ENCODE peak calls at places on chromosomes 16 and 17, in seven cellular contexts. U is breast epithelium, C is tibial nerve, F is adrenal gland, N is prostate gland, P is A549, Z is HCT116. X is an unnamed sample.

GRCh38 chr17:57135748-57136342 is 50.8 kb downstream of the AKAP1 start:
- DNase-seq in U (no peak), C (no peak), F (no peak), N (no peak), P (no peak), Z (no peak), X (no peak)

GRCh38 chr16:67529639-67530012 is 997 bp downstream of the RIPOR1 start:
- DNase-seq in U (no peak), C (no peak), F (peak), N (no peak), P (no peak), Z (no peak), X (no peak)

GRCh38 chr16:28279006-28279405 is 13.3 kb upstream of the SBK1 start:
- DNase-seq in U (no peak), C (no peak), F (no peak), N (no peak), P (no peak), Z (no peak), X (no peak)

GRCh38 chr16:3009568-3010390 is 2.9 kb upstream of the CLDN9 start:
- DNase-seq in U (peak), C (no peak), F (no peak), N (peak), P (no peak), Z (peak), X (no peak)

GRCh38 chr16:50260206-50261159 is 5.9 kb upstream of the ADCY7 start:
- DNase-seq in U (no peak), C (no peak), F (no peak), N (no peak), P (no peak), Z (no peak), X (no peak)

GRCh38 chr17:8631554-8631877 is 991 bp upstream of the MYH10 start:
- DNase-seq in U (no peak), C (no peak), F (no peak), N (no peak), P (no peak), Z (peak), X (no peak)

GRCh38 chr17:48960834-48961515 is 7.4 kb downstream of the GIP start:
- DNase-seq in U (no peak), C (no peak), F (no peak), N (no peak), P (peak), Z (no peak), X (no peak)

GRCh38 chr16:19662351-19662750 is 55.7 kb downstream of the KNOP1 start:
- DNase-seq in U (no peak), C (no peak), F (no peak), N (no peak), P (no peak), Z (no peak), X (no peak)

GRCh38 chr17:56908061-56908542 is 5.7 kb downstream of the TRIM25 start:
- DNase-seq in U (no peak), C (no peak), F (peak), N (no peak), P (peak), Z (no peak), X (no peak)

GRCh38 chr17:77225246-77225645 is 84.5 kb downstream of the SEC14L1 start:
- DNase-seq in U (no peak), C (no peak), F (no peak), N (no peak), P (no peak), Z (no peak), X (no peak)

DNA sequence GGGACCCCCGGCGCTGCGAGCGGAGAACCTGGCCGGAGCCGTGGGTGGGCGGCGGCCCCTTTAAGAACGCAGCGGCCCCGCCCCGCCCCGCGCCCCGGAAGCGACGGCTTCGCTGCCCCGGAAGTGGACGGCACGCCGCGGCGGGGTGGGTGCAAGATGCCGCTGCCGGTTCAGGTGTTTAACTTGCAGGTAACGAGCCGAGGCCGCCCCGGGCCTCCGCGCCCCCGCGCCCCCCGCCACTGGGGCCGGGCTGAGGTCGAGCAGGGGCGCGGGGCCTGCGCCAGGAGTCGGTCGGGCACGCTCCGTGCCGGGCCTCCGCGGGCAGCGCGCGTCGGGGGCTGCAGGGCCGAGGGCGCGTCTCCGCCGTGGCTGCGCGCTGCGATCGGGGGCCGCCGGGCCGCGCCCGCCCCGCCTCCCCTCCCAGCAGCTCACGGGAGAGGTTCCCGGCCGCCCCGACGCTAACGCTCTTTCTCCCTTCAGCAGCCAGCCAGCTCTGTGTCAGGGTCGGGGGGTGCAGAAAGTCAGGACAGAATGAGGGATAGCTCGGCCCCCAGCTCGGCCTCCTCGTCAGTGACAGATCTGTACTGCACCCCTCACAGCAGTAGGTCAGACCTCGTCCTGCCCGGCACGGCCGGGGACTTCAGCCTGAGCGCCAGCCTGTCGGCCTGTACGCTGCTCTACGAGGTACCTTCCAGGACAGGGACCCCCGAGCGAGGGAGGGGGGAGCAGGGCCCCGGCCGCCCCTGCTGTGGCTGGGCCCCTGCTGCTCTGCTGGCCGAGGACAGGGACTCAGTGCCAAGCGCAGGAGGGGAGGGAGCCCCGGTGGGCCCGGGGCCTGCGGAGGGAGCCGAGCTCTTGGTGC is at the start of the genes GPS1 and RFNG:
- DNase-seq in U (peak), C (peak), F (peak), N (peak), P (peak), Z (no peak), X (peak)
- TF ChIP-seq POLR2A in U (no peak), C (peak), F (no peak), N (peak), P (peak), Z (no peak), X (peak)

GRCh38 chr17:6775871-6776405 is at the start of gene FBXO39:
- DNase-seq in U (no peak), C (no peak), F (no peak), N (no peak), P (no peak), Z (no peak), X (no peak)
- TF ChIP-seq POLR2A in U (no peak), C (no peak), F (no peak), N (no peak), P (no peak), Z (no peak), X (no peak)

DNA sequence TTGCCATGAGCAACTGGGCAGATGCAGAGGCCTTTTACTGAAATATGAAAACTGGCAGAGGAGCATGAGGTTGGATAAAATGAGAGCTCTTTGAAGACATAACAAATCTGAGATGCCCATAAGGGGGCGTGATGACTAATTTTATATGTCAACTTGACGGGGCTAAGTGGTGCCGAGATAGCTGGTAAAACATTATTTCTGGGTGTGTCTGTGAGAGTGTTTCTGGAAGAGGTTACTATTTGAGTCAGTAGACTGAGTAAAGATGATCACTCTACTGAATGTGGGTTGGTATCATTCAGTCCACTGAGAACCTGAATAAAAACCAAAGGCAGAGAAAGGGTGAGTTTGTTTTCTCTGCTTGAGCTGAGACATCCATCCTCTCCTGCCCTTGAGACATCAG is 454.2 kb downstream of the NPIPA7 start:
- DNase-seq in U (no peak), C (no peak), F (no peak), N (no peak), P (peak), Z (no peak), X (no peak)
- TF ChIP-seq POLR2A in U (no peak), C (no peak), F (no peak), N (no peak), P (no peak), Z (no peak), X (no peak)

DNA sequence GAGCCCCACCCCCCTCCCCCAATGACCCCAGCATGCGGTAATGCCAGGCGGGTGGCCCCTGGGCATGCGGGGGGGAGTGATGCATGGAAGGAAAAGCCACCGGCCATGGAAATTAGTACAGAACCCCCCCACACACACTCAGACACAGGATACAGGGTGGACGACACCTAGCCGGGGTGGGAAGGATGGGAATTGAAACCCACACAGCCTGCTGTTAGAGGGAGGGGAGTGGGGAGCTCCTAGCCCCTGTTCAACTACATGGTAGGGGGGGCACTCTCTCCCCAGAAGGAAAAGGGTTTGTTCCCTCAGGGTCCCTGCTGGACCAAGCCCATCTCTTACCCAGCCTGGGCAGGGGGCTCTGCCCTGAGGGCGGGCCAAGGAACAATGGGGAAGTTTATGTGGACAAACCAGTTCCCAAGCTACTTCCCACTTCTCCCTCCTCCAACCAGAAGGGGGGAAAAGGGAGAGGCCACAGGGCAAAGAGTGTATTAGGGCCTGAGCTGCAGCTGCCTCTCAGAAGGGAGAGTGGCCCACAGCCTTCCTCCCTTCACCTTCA is 5.2 kb downstream of the TMUB2 start:
- DNase-seq in U (no peak), C (no peak), F (no peak), N (no peak), P (no peak), Z (no peak), X (no peak)
- TF ChIP-seq POLR2A in U (no peak), C (no peak), F (no peak), N (peak), P (no peak), Z (peak), X (no peak)

DNA sequence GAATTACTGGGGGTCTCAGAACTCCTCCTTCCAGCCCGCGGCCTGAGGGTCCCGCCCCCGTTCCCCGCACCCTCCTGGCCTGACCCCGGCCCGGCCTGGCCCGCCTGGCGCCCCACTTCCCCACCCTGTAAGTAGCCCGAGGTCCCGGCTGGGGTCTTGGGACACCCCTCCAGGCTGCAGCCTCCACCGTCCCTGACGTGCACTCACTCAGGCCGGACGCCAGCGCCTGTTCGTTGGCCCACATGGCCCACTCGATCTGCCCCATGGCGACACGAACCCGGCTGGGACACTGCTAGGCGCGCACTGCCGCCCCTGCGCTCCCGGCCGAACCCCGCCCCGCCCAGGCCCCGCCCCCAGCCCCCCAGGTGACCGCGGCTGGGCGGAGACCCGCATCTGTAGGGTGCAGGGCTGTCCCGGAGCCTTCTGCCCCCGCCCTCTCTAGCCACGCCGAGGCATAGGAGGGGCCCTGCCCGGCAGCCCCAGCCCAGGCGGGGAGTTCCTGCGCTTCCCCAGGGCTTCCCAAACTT is at the start of gene CYBA:
- DNase-seq in U (peak), C (peak), F (peak), N (peak), P (peak), Z (peak), X (no peak)
- TF ChIP-seq POLR2A in U (no peak), C (no peak), F (peak), N (peak), P (peak), Z (peak), X (no peak)

GRCh38 chr16:81035398-81035974 is at the start of gene ATMIN:
- DNase-seq in U (peak), C (peak), F (peak), N (peak), P (peak), Z (peak), X (peak)
- TF ChIP-seq POLR2A in U (no peak), C (no peak), F (no peak), N (no peak), P (peak), Z (peak), X (peak)

GRCh38 chr16:4298761-4299522 is 16.9 kb upstream of the GLIS2 start:
- DNase-seq in U (peak), C (no peak), F (peak), N (peak), P (peak), Z (peak), X (peak)
- TF ChIP-seq POLR2A in U (no peak), C (no peak), F (peak), N (no peak), P (peak), Z (no peak), X (no peak)

GRCh38 chr16:72471317-72471716 is 299.4 kb upstream of the PMFBP1 start:
- DNase-seq in U (no peak), C (no peak), F (no peak), N (no peak), P (no peak), Z (no peak), X (no peak)
- TF ChIP-seq POLR2A in U (no peak), C (no peak), F (no peak), N (no peak), P (no peak), Z (no peak), X (no peak)

GRCh38 chr17:50177983-50178834 is 12.4 kb downstream of the SGCA start:
- DNase-seq in U (peak), C (peak), F (peak), N (peak), P (peak), Z (peak), X (peak)
- TF ChIP-seq POLR2A in U (no peak), C (no peak), F (no peak), N (peak), P (peak), Z (no peak), X (peak)